ENCODE peak calls at places on chromosomes 1 and 21, in six cellular contexts. I, S, R, G, H and O are unnamed samples.

GRCh38 chr1:205495237-205495823 is 9.1 kb upstream of the CDK18 start:
- DNase-seq in I (no peak), S (no peak), R (no peak), G (no peak), H (no peak), O (peak; percentile 75)

GRCh38 chr21:30829659-30830058 is at the start of gene KRTAP7-1:
- DNase-seq in I (no peak), S (no peak), R (no peak), G (no peak), H (no peak), O (no peak)

GRCh38 chr1:187621961-187622360 is 793.2 kb downstream of the PLA2G4A start:
- DNase-seq in I (no peak), S (no peak), R (no peak), G (no peak), H (no peak), O (no peak)

GRCh38 chr1:41883507-41883906 is 35.2 kb downstream of the HIVEP3 start:
- DNase-seq in I (no peak), S (no peak), R (no peak), G (no peak), H (no peak), O (no peak)

GRCh38 chr1:163145435-163145834 is 57.3 kb downstream of the RGS5 start:
- DNase-seq in I (no peak), S (no peak), R (no peak), G (no peak), H (no peak), O (no peak)

GRCh38 chr1:36099681-36100341 is 11.1 kb downstream of the ADPRS start:
- DNase-seq in I (peak; percentile 87), S (peak; percentile 62), R (peak; percentile 49), G (peak; percentile 63), H (peak; percentile 70), O (peak; percentile 90)

GRCh38 chr1:43410571-43410970 is 20.9 kb downstream of the SZT2 start:
- DNase-seq in I (no peak), S (no peak), R (no peak), G (no peak), H (no peak), O (no peak)

GRCh38 chr1:244552336-244552735 is 91.3 kb downstream of the CATSPERE start:
- DNase-seq in I (no peak), S (no peak), R (no peak), G (no peak), H (no peak), O (no peak)

GRCh38 chr1:165444897-165445370 is at the start of gene RXRG:
- DNase-seq in I (peak; percentile 82), S (no peak), R (no peak), G (no peak), H (peak; percentile 12), O (peak; percentile 87)

GRCh38 chr1:13513885-13514546 is at the start of gene LRRC38:
- DNase-seq in I (peak; percentile 68), S (no peak), R (no peak), G (no peak), H (no peak), O (peak; percentile 64)

GRCh38 chr1:178052650-178053461 is 41.0 kb upstream of the RASAL2 start:
- DNase-seq in I (no peak), S (no peak), R (no peak), G (no peak), H (no peak), O (no peak)

GRCh38 chr1:229456016-229456415 is 22.1 kb upstream of the ACTA1 start:
- DNase-seq in I (no peak), S (no peak), R (no peak), G (no peak), H (no peak), O (no peak)

GRCh38 chr21:45017376-45017960 is 56.9 kb upstream of the ADARB1 start:
- DNase-seq in I (no peak), S (no peak), R (no peak), G (no peak), H (no peak), O (no peak)

GRCh38 chr1:162571696-162572095 is 10.2 kb downstream of the UAP1 start:
- DNase-seq in I (no peak), S (no peak), R (no peak), G (no peak), H (no peak), O (no peak)

GRCh38 chr1:221696045-221696444 is 45.8 kb downstream of the DUSP10 start:
- DNase-seq in I (no peak), S (no peak), R (no peak), G (no peak), H (no peak), O (no peak)

GRCh38 chr1:58997637-58998036 is 213.8 kb upstream of the JUN start:
- DNase-seq in I (no peak), S (no peak), R (no peak), G (no peak), H (no peak), O (peak; percentile 7)

GRCh38 chr1:208203127-208203847 is 40.9 kb downstream of the PLXNA2 start:
- DNase-seq in I (no peak), S (no peak), R (peak; percentile 40), G (no peak), H (no peak), O (no peak)

GRCh38 chr1:37006132-37006868 is 28.0 kb downstream of the GRIK3 start:
- DNase-seq in I (no peak), S (no peak), R (no peak), G (no peak), H (no peak), O (no peak)

GRCh38 chr1:24237750-24238149 is 50.7 kb upstream of the IFNLR1 start:
- DNase-seq in I (no peak), S (no peak), R (no peak), G (no peak), H (no peak), O (no peak)

GRCh38 chr21:25385912-25386474 is 221.3 kb downstream of the MRPL39 start:
- DNase-seq in I (no peak), S (no peak), R (peak; percentile 73), G (no peak), H (no peak), O (peak; percentile 68)

GRCh38 chr1:68819190-68819829 is 322.4 kb upstream of the DEPDC1 start:
- DNase-seq in I (no peak), S (no peak), R (no peak), G (no peak), H (no peak), O (peak; percentile 59)

GRCh38 chr1:37932759-37933158 is 14.1 kb downstream of the INPP5B start:
- DNase-seq in I (no peak), S (no peak), R (no peak), G (no peak), H (no peak), O (peak; percentile 68)

GRCh38 chr1:200029035-200029623 is 1.6 kb downstream of the NR5A2 start:
- DNase-seq in I (peak; percentile 73), S (no peak), R (no peak), G (no peak), H (no peak), O (peak; percentile 62)

GRCh38 chr1:185972096-185972875 is 238.1 kb downstream of the HMCN1 start:
- DNase-seq in I (no peak), S (no peak), R (no peak), G (no peak), H (no peak), O (no peak)

GRCh38 chr1:159914252-159915018 is 10.9 kb downstream of the TAGLN2 start:
- DNase-seq in I (no peak), S (no peak), R (no peak), G (no peak), H (no peak), O (no peak)

GRCh38 chr1:46404482-46405203 is 10.5 kb downstream of the FAAH start:
- DNase-seq in I (no peak), S (no peak), R (no peak), G (no peak), H (no peak), O (peak; percentile 47)

GRCh38 chr1:167776151-167776550 is 54.4 kb downstream of the MPZL1 start:
- DNase-seq in I (no peak), S (no peak), R (no peak), G (no peak), H (no peak), O (no peak)

GRCh38 chr1:154176341-154176740 is 15.6 kb downstream of the TPM3 start:
- DNase-seq in I (no peak), S (no peak), R (peak; percentile 53), G (no peak), H (no peak), O (no peak)

GRCh38 chr1:154682252-154682651 is 74.3 kb upstream of the ADAR start:
- DNase-seq in I (no peak), S (no peak), R (no peak), G (no peak), H (no peak), O (peak; percentile 29)

GRCh38 chr1:1617925-1618324 is 2.6 kb downstream of the MIB2 start:
- DNase-seq in I (no peak), S (no peak), R (no peak), G (no peak), H (no peak), O (no peak)

GRCh38 chr1:2135866-2136265 is 58.7 kb downstream of the FAAP20 start:
- DNase-seq in I (no peak), S (no peak), R (no peak), G (no peak), H (no peak), O (no peak)

GRCh38 chr1:42340093-42340492 is 5.1 kb upstream of the FOXJ3 start:
- DNase-seq in I (no peak), S (no peak), R (no peak), G (no peak), H (no peak), O (no peak)

GRCh38 chr21:34796518-34797201 is 127.9 kb downstream of the CLIC6 start:
- DNase-seq in I (no peak), S (no peak), R (no peak), G (no peak), H (no peak), O (peak; percentile 93)

GRCh38 chr1:70536708-70537398 is 125.8 kb downstream of the CTH start:
- DNase-seq in I (no peak), S (no peak), R (no peak), G (no peak), H (no peak), O (no peak)

GRCh38 chr1:75342799-75343198 is 208.6 kb downstream of the LHX8 start:
- DNase-seq in I (no peak), S (no peak), R (no peak), G (no peak), H (no peak), O (no peak)

GRCh38 chr1:76666499-76666898 is 200.8 kb upstream of the ST6GALNAC5 start:
- DNase-seq in I (no peak), S (no peak), R (no peak), G (no peak), H (no peak), O (no peak)

GRCh38 chr1:46224966-46225365 is 21.8 kb downstream of the LURAP1 start:
- DNase-seq in I (no peak), S (no peak), R (no peak), G (no peak), H (no peak), O (no peak)